ENCODE peak calls at places on chromosomes 1 and 21, in seven cellular contexts. One of them, this sample, is unnamed.

GRCh38 chr1:172002725-172003345 is 161.5 kb downstream of the DNM3 start:
- DNase-seq in astrocyte of the spinal cord: peak; percentile 81
- DNase-seq in spleen: no peak
- DNase-seq in right cardiac atrium: no peak
- DNase-seq in psoas muscle: no peak
- DNase-seq in fibroblast of pulmonary artery: peak; percentile 83
- DNase-seq in neural progenitor cell: peak; percentile 59
- DNase-seq in this sample: peak; percentile 10

GRCh38 chr1:30771005-30771404 is 13.4 kb upstream of the LAPTM5 start:
- DNase-seq in fibroblast of pulmonary artery: no peak
- DNase-seq in psoas muscle: no peak
- DNase-seq in astrocyte of the spinal cord: no peak
- DNase-seq in spleen: no peak
- DNase-seq in right cardiac atrium: no peak
- DNase-seq in neural progenitor cell: no peak
- DNase-seq in this sample: no peak

GRCh38 chr1:96329121-96329520 is 392.5 kb upstream of the PTBP2 start:
- DNase-seq in neural progenitor cell: no peak
- DNase-seq in psoas muscle: no peak
- DNase-seq in fibroblast of pulmonary artery: peak; percentile 64
- DNase-seq in right cardiac atrium: no peak
- DNase-seq in spleen: no peak
- DNase-seq in astrocyte of the spinal cord: peak; percentile 60
- DNase-seq in this sample: no peak

GRCh38 chr1:218525451-218526197 is 180.5 kb downstream of the TGFB2 start:
- DNase-seq in right cardiac atrium: no peak
- DNase-seq in spleen: no peak
- DNase-seq in psoas muscle: no peak
- DNase-seq in fibroblast of pulmonary artery: no peak
- DNase-seq in neural progenitor cell: no peak
- DNase-seq in astrocyte of the spinal cord: no peak
- DNase-seq in this sample: no peak

GRCh38 chr1:173295995-173296394 is 88.9 kb upstream of the TNFSF4 start:
- DNase-seq in fibroblast of pulmonary artery: peak; percentile 17
- DNase-seq in psoas muscle: no peak
- DNase-seq in right cardiac atrium: no peak
- DNase-seq in spleen: no peak
- DNase-seq in astrocyte of the spinal cord: no peak
- DNase-seq in neural progenitor cell: no peak
- DNase-seq in this sample: no peak

GRCh38 chr1:58741689-58742553 is 41.9 kb downstream of the JUN start:
- DNase-seq in right cardiac atrium: no peak
- DNase-seq in neural progenitor cell: no peak
- DNase-seq in spleen: no peak
- DNase-seq in psoas muscle: no peak
- DNase-seq in fibroblast of pulmonary artery: no peak
- DNase-seq in astrocyte of the spinal cord: no peak
- DNase-seq in this sample: no peak

GRCh38 chr1:229164338-229164737 is 106.6 kb upstream of the RAB4A start:
- DNase-seq in psoas muscle: no peak
- DNase-seq in right cardiac atrium: no peak
- DNase-seq in fibroblast of pulmonary artery: no peak
- DNase-seq in neural progenitor cell: no peak
- DNase-seq in spleen: no peak
- DNase-seq in astrocyte of the spinal cord: no peak
- DNase-seq in this sample: no peak

GRCh38 chr1:75579046-75579445 is 31.9 kb downstream of the SLC44A5 start:
- DNase-seq in spleen: no peak
- DNase-seq in right cardiac atrium: no peak
- DNase-seq in neural progenitor cell: no peak
- DNase-seq in psoas muscle: no peak
- DNase-seq in fibroblast of pulmonary artery: peak; percentile 51
- DNase-seq in astrocyte of the spinal cord: no peak
- DNase-seq in this sample: no peak

GRCh38 chr1:185419718-185420117 is 102.7 kb upstream of the IVNS1ABP start:
- DNase-seq in astrocyte of the spinal cord: no peak
- DNase-seq in right cardiac atrium: no peak
- DNase-seq in spleen: no peak
- DNase-seq in fibroblast of pulmonary artery: no peak
- DNase-seq in neural progenitor cell: no peak
- DNase-seq in psoas muscle: no peak
- DNase-seq in this sample: no peak

GRCh38 chr1:74426208-74426932 is 86.0 kb downstream of the LRRC53 start:
- DNase-seq in right cardiac atrium: no peak
- DNase-seq in neural progenitor cell: no peak
- DNase-seq in psoas muscle: no peak
- DNase-seq in spleen: no peak
- DNase-seq in fibroblast of pulmonary artery: no peak
- DNase-seq in astrocyte of the spinal cord: peak; percentile 5
- DNase-seq in this sample: no peak

GRCh38 chr1:10525208-10525607 is 50.5 kb downstream of the PEX14 start:
- DNase-seq in astrocyte of the spinal cord: no peak
- DNase-seq in fibroblast of pulmonary artery: no peak
- DNase-seq in psoas muscle: no peak
- DNase-seq in neural progenitor cell: no peak
- DNase-seq in right cardiac atrium: no peak
- DNase-seq in spleen: no peak
- DNase-seq in this sample: no peak

GRCh38 chr1:55893155-55893554 is 678.0 kb upstream of the USP24 start:
- DNase-seq in neural progenitor cell: peak; percentile 30
- DNase-seq in psoas muscle: no peak
- DNase-seq in right cardiac atrium: no peak
- DNase-seq in spleen: no peak
- DNase-seq in fibroblast of pulmonary artery: peak; percentile 79
- DNase-seq in astrocyte of the spinal cord: peak; percentile 61
- DNase-seq in this sample: no peak

GRCh38 chr21:35333831-35334593 is 284.9 kb upstream of the RUNX1 start:
- DNase-seq in astrocyte of the spinal cord: no peak
- DNase-seq in spleen: no peak
- DNase-seq in psoas muscle: no peak
- DNase-seq in right cardiac atrium: no peak
- DNase-seq in neural progenitor cell: no peak
- DNase-seq in fibroblast of pulmonary artery: no peak
- DNase-seq in this sample: no peak
- H3K4me3 ChIP-seq in astrocyte of the spinal cord: no peak overlapping the region
- H3K4me3 ChIP-seq in spleen: no peak overlapping the region
- H3K4me3 ChIP-seq in psoas muscle: no peak overlapping the region
- H3K4me3 ChIP-seq in right cardiac atrium: no peak overlapping the region
- H3K4me3 ChIP-seq in neural progenitor cell: no peak overlapping the region
- H3K4me3 ChIP-seq in fibroblast of pulmonary artery: no peak overlapping the region
- H3K4me3 ChIP-seq in this sample: no peak overlapping the region

GRCh38 chr1:226404063-226404903 is 3.6 kb downstream of the PARP1 start:
- DNase-seq in spleen: peak; percentile 74
- DNase-seq in astrocyte of the spinal cord: no peak
- DNase-seq in right cardiac atrium: no peak
- DNase-seq in neural progenitor cell: no peak
- DNase-seq in psoas muscle: no peak
- DNase-seq in fibroblast of pulmonary artery: peak; percentile 17
- DNase-seq in this sample: no peak
- H3K4me3 ChIP-seq in spleen: no peak overlapping the region
- H3K4me3 ChIP-seq in astrocyte of the spinal cord: no peak overlapping the region
- H3K4me3 ChIP-seq in right cardiac atrium: no peak overlapping the region
- H3K4me3 ChIP-seq in neural progenitor cell: peak overlapping the region; percentile 71
- H3K4me3 ChIP-seq in psoas muscle: no peak overlapping the region
- H3K4me3 ChIP-seq in fibroblast of pulmonary artery: no peak overlapping the region
- H3K4me3 ChIP-seq in this sample: no peak overlapping the region

GRCh38 chr1:226675720-226676357 is 63.2 kb downstream of the ITPKB start:
- DNase-seq in fibroblast of pulmonary artery: no peak
- DNase-seq in psoas muscle: no peak
- DNase-seq in neural progenitor cell: no peak
- DNase-seq in right cardiac atrium: no peak
- DNase-seq in spleen: no peak
- DNase-seq in astrocyte of the spinal cord: no peak
- DNase-seq in this sample: no peak
- H3K4me3 ChIP-seq in fibroblast of pulmonary artery: no peak overlapping the region
- H3K4me3 ChIP-seq in psoas muscle: no peak overlapping the region
- H3K4me3 ChIP-seq in neural progenitor cell: no peak overlapping the region
- H3K4me3 ChIP-seq in right cardiac atrium: no peak overlapping the region
- H3K4me3 ChIP-seq in spleen: no peak overlapping the region
- H3K4me3 ChIP-seq in astrocyte of the spinal cord: no peak overlapping the region
- H3K4me3 ChIP-seq in this sample: peak overlapping the region; percentile 62

GRCh38 chr1:61121631-61122030 is 39.3 kb downstream of the NFIA start:
- DNase-seq in psoas muscle: no peak
- DNase-seq in fibroblast of pulmonary artery: peak; percentile 52
- DNase-seq in neural progenitor cell: no peak
- DNase-seq in right cardiac atrium: no peak
- DNase-seq in astrocyte of the spinal cord: no peak
- DNase-seq in spleen: no peak
- DNase-seq in this sample: no peak

GRCh38 chr1:61117283-61117682 is 34.9 kb downstream of the NFIA start:
- DNase-seq in psoas muscle: no peak
- DNase-seq in spleen: no peak
- DNase-seq in right cardiac atrium: no peak
- DNase-seq in fibroblast of pulmonary artery: no peak
- DNase-seq in astrocyte of the spinal cord: no peak
- DNase-seq in neural progenitor cell: no peak
- DNase-seq in this sample: no peak

GRCh38 chr1:61120307-61120840 is 38.0 kb downstream of the NFIA start:
- DNase-seq in astrocyte of the spinal cord: peak; percentile 15
- DNase-seq in fibroblast of pulmonary artery: no peak
- DNase-seq in spleen: no peak
- DNase-seq in right cardiac atrium: no peak
- DNase-seq in neural progenitor cell: no peak
- DNase-seq in psoas muscle: no peak
- DNase-seq in this sample: no peak

GRCh38 chr1:61120998-61121397 is 38.6 kb downstream of the NFIA start:
- DNase-seq in astrocyte of the spinal cord: peak; percentile 41
- DNase-seq in neural progenitor cell: no peak
- DNase-seq in fibroblast of pulmonary artery: peak; percentile 69
- DNase-seq in spleen: no peak
- DNase-seq in psoas muscle: no peak
- DNase-seq in right cardiac atrium: no peak
- DNase-seq in this sample: no peak

GRCh38 chr1:61119085-61119484 is 36.7 kb downstream of the NFIA start:
- DNase-seq in spleen: no peak
- DNase-seq in right cardiac atrium: no peak
- DNase-seq in fibroblast of pulmonary artery: no peak
- DNase-seq in neural progenitor cell: no peak
- DNase-seq in astrocyte of the spinal cord: no peak
- DNase-seq in psoas muscle: no peak
- DNase-seq in this sample: no peak
- H3K4me3 ChIP-seq in spleen: no peak overlapping the region
- H3K4me3 ChIP-seq in right cardiac atrium: no peak overlapping the region
- H3K4me3 ChIP-seq in fibroblast of pulmonary artery: no peak overlapping the region
- H3K4me3 ChIP-seq in neural progenitor cell: no peak overlapping the region
- H3K4me3 ChIP-seq in astrocyte of the spinal cord: no peak overlapping the region
- H3K4me3 ChIP-seq in psoas muscle: peak overlapping the region; percentile 62
- H3K4me3 ChIP-seq in this sample: no peak overlapping the region

GRCh38 chr1:114586513-114587047 is 5.2 kb upstream of the BCAS2 start:
- DNase-seq in right cardiac atrium: no peak
- DNase-seq in psoas muscle: no peak
- DNase-seq in fibroblast of pulmonary artery: no peak
- DNase-seq in astrocyte of the spinal cord: no peak
- DNase-seq in spleen: no peak
- DNase-seq in neural progenitor cell: no peak
- DNase-seq in this sample: no peak

GRCh38 chr1:114587203-114587991 is 6.0 kb upstream of the BCAS2 start:
- DNase-seq in psoas muscle: no peak
- DNase-seq in neural progenitor cell: no peak
- DNase-seq in fibroblast of pulmonary artery: no peak
- DNase-seq in spleen: no peak
- DNase-seq in right cardiac atrium: no peak
- DNase-seq in astrocyte of the spinal cord: no peak
- DNase-seq in this sample: no peak

GRCh38 chr1:114585221-114585620 is 3.8 kb upstream of the BCAS2 start:
- DNase-seq in neural progenitor cell: no peak
- DNase-seq in spleen: no peak
- DNase-seq in astrocyte of the spinal cord: peak; percentile 5
- DNase-seq in fibroblast of pulmonary artery: peak; percentile 11
- DNase-seq in psoas muscle: no peak
- DNase-seq in right cardiac atrium: no peak
- DNase-seq in this sample: no peak

DNA sequence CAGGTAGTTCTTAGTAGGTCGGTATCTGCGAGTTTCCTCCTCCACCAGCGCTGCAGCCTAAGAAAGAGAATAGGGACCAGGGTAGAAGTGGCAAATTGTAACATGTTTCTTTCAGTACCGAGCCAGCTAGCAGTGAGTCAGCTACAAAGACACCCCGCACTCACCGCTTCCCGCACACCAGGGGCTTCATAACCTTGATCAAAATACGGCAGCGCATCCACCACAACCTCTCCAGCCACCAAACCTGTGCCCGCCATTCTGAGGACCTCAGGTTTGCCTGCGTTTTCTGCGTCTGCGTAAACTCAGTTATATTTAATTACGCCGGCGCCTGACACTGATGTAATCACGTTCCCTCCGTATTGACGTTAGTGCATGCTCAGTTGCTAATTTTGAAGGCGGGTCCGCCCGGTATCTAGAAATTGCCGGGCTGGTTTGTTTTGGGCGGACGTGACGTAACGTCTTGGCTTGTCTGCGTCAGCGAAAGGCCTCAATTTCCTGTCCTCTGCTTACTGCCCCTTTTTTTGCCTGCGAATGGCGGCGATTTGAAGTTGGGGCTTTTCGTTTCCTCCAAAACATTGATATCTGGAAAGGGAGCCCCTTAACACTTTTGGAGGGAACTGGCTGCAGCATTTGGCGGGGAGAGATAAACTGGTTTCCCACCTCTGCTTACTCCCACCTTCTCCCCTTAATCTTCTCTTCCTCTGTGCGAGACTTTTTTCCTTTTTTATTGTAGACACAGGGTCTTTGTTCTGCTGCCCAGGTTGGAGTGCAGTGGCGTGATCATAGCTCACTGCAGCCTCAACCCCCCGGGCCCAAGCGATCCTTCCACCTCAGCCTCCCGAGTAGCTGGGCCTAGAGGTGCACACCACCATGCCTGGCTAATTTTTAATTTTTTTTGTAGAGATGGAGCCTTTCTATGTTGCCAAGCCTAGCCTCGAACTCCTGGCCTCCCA is at the start of gene BCAS2:
- DNase-seq in spleen: peak; percentile 97
- DNase-seq in neural progenitor cell: peak; percentile 93
- DNase-seq in astrocyte of the spinal cord: peak; percentile 99
- DNase-seq in psoas muscle: peak; percentile 95
- DNase-seq in fibroblast of pulmonary artery: peak; percentile 99
- DNase-seq in right cardiac atrium: peak; percentile 97
- DNase-seq in this sample: peak; percentile 98
- H3K4me3 ChIP-seq in spleen: peak within 1 kb of the TSS; percentile 63
- H3K4me3 ChIP-seq in neural progenitor cell: peak within 1 kb of the TSS; percentile 92
- H3K4me3 ChIP-seq in astrocyte of the spinal cord: peak within 1 kb of the TSS; percentile 87
- H3K4me3 ChIP-seq in psoas muscle: peak within 1 kb of the TSS; percentile 75
- H3K4me3 ChIP-seq in fibroblast of pulmonary artery: peak within 1 kb of the TSS; percentile 81
- H3K4me3 ChIP-seq in right cardiac atrium: peak within 1 kb of the TSS; percentile 100
- H3K4me3 ChIP-seq in this sample: peak within 1 kb of the TSS; percentile 72

GRCh38 chr21:39641827-39642450 is 29.2 kb downstream of the B3GALT5 start:
- DNase-seq in spleen: no peak
- DNase-seq in right cardiac atrium: no peak
- DNase-seq in neural progenitor cell: no peak
- DNase-seq in psoas muscle: no peak
- DNase-seq in fibroblast of pulmonary artery: no peak
- DNase-seq in astrocyte of the spinal cord: no peak
- DNase-seq in this sample: no peak
- H3K4me3 ChIP-seq in spleen: no peak overlapping the region
- H3K4me3 ChIP-seq in right cardiac atrium: no peak overlapping the region
- H3K4me3 ChIP-seq in neural progenitor cell: no peak overlapping the region
- H3K4me3 ChIP-seq in psoas muscle: no peak overlapping the region
- H3K4me3 ChIP-seq in fibroblast of pulmonary artery: no peak overlapping the region
- H3K4me3 ChIP-seq in astrocyte of the spinal cord: no peak overlapping the region
- H3K4me3 ChIP-seq in this sample: no peak overlapping the region

DNA sequence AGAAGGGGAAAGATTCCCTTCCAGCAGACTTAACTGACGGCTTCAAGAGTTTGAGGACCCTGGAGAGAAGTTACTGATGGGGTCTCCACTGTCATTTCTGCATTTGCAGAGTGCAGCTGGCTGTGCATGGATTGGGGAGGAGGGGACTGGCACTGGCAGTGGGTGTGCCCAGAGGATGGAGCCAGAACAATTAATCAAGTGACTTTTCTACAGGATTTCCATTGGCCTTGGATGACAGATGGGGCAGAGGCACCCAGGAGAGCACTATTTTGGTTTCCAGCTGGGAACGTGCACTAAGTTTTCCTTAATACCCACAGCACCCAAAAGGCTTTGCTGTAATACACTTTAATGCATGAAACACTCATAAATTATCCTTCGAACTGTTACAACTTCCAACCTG is 1.3 kb downstream of the NGF start:
- DNase-seq in fibroblast of pulmonary artery: no peak
- DNase-seq in astrocyte of the spinal cord: no peak
- DNase-seq in right cardiac atrium: no peak
- DNase-seq in spleen: no peak
- DNase-seq in psoas muscle: no peak
- DNase-seq in neural progenitor cell: no peak
- DNase-seq in this sample: no peak
- H3K4me3 ChIP-seq in fibroblast of pulmonary artery: no peak overlapping the region
- H3K4me3 ChIP-seq in astrocyte of the spinal cord: no peak overlapping the region
- H3K4me3 ChIP-seq in right cardiac atrium: peak overlapping the region; percentile 64
- H3K4me3 ChIP-seq in spleen: peak overlapping the region; percentile 7
- H3K4me3 ChIP-seq in psoas muscle: peak overlapping the region; percentile 60
- H3K4me3 ChIP-seq in neural progenitor cell: peak overlapping the region; percentile 70
- H3K4me3 ChIP-seq in this sample: no peak overlapping the region